ENCODE peak calls at places on chromosome 15, in five cellular contexts. K is lower lobe of right lung, H is cardiac muscle cell, T is AG04450, N is dorsolateral prefrontal cortex. O is an unnamed sample.

GRCh38 chr15:95594496-95594895 is 736.0 kb upstream of the NR2F2 start:
- DNase-seq in K (no peak), N (no peak), T (no peak), H (no peak), O (no peak)

GRCh38 chr15:62428851-62429250 is 263.8 kb upstream of the C2CD4B start:
- DNase-seq in H (no peak), N (no peak), K (no peak), T (no peak), O (no peak)

GRCh38 chr15:64017082-64017588 is 29.1 kb downstream of the DAPK2 start:
- DNase-seq in K (no peak), N (no peak), H (no peak), T (no peak), O (no peak)

GRCh38 chr15:39177561-39177960 is 403.3 kb upstream of the THBS1 start:
- DNase-seq in T (no peak), H (no peak), K (no peak), N (no peak), O (no peak)

GRCh38 chr15:74610302-74610951 is 5.2 kb upstream of the CLK3 start:
- DNase-seq in K (no peak), N (no peak), T (no peak), H (peak; percentile 16), O (no peak)

GRCh38 chr15:52180196-52180835 is 10.9 kb downstream of the GNB5 start:
- DNase-seq in K (peak; percentile 54), N (no peak), H (no peak), T (no peak), O (no peak)

GRCh38 chr15:67103869-67104268 is 38.5 kb downstream of the SMAD3 start:
- DNase-seq in H (no peak), N (no peak), K (no peak), T (no peak), O (no peak)

GRCh38 chr15:70494861-70495571 is 268.3 kb downstream of the UACA start:
- DNase-seq in H (peak; percentile 91), N (no peak), K (no peak), T (peak; percentile 82), O (peak; percentile 74)

GRCh38 chr15:78437107-78437761 is 782 bp upstream of the IREB2 start:
- DNase-seq in H (no peak), T (no peak), K (no peak), N (no peak), O (no peak)

GRCh38 chr15:61549727-61550126 is 320.6 kb upstream of the RORA start:
- DNase-seq in N (no peak), T (no peak), K (no peak), H (no peak), O (no peak)

GRCh38 chr15:62883938-62884479 is 158.5 kb upstream of the TPM1 start:
- DNase-seq in N (no peak), T (peak; percentile 73), K (no peak), H (no peak), O (no peak)

GRCh38 chr15:29533667-29534066 is 264.0 kb upstream of the NSMCE3 start:
- DNase-seq in N (no peak), H (peak; percentile 30), T (no peak), K (no peak), O (no peak)

GRCh38 chr15:79535536-79535935 is 103.4 kb downstream of the MINAR1 start:
- DNase-seq in H (no peak), K (no peak), N (no peak), T (no peak), O (no peak)

GRCh38 chr15:91782221-91782620 is 71.3 kb upstream of the SLCO3A1 start:
- DNase-seq in K (no peak), N (no peak), T (no peak), H (no peak), O (no peak)

DNA sequence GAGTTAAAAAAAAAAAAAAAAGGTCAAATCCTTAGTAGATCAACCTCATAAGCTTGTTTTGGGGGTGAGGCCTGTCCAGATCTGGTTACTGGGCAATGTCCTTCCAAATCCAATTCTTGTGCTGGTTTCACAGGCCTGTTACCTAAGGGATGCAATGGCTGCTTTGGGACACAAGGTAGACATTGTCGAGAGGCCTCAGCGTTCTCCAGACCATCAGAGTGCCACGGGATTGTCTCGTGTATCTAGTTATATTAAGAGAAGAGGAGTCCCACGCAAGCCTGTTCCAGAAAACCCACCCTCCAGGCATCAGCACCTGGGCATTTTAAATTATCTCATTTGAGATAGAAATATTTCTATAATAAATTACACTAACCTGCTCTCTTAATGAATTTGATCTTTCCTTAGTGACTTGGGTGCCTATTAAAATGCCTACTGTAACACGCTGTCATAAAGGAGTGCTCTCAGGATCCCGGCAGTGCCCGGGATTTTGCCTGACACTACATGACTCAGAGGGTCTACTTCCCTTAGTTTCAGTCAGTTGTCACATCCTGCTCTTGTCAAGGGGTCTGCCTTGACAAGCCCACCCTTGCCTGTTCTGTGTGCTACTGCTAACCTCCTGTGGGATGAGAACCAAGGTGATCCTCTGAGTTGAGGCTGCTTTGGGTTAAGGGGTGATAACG is 116.0 kb downstream of the LIPC start:
- DNase-seq in N (no peak), T (no peak), K (no peak), H (no peak), O (no peak)
- TF ChIP-seq CTCF in N (no peak), T (no peak), K (no peak), H (no peak), O (no peak)

DNA sequence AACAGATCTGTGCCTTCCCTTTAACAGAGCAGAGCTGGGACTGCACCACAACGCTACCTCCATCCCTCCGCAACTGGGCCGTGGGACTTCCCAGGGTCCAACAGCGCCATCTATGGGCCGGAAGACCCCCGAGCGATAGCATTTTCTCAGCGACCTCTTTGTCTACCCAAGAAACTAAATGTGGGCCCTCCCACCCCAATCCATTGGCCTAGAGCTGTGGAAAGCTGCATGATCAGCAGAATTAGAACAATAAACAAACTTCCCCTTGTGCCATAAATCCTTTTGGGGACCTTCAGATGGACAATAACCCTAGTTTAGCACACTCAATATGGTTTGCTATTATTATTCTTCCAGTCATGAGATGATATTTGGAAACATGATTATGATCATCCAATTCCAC is 74.8 kb upstream of the NTRK3 start:
- DNase-seq in K (peak; percentile 52), N (no peak), T (no peak), H (peak; percentile 31), O (no peak)
- TF ChIP-seq CTCF in K (peak; percentile 41), N (peak; percentile 36), T (peak; percentile 44), H (peak; percentile 52), O (peak; percentile 60)

DNA sequence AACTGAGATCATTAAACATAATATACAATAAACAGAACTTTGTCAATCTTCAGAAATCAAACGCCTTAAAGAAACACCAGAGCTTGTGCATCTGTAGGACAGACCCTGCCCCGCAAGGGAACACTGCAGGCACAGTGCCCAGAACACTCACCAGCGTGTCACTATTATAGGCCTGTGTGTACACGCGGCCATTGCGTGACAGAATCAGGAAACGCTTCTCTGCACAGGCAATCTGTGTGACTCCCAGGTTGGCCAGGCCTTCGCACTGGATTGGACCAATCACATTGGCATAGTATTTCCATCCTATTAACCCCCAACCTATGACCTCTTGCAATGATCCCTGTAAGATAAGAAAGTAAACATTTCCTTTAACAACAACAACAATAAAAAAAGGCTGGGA is 52.9 kb downstream of the HERC2 start:
- DNase-seq in N (no peak), H (no peak), T (no peak), K (no peak), O (no peak)
- TF ChIP-seq CTCF in N (no peak), H (no peak), T (no peak), K (no peak), O (no peak)

GRCh38 chr15:68629519-68630204 is 50.9 kb downstream of the CORO2B start:
- DNase-seq in T (no peak), H (no peak), K (no peak), N (no peak), O (no peak)

GRCh38 chr15:68632101-68632500 is 53.3 kb downstream of the CORO2B start:
- DNase-seq in H (no peak), K (no peak), N (no peak), T (no peak), O (no peak)

GRCh38 chr15:68630205-68630555 is 51.4 kb downstream of the CORO2B start:
- DNase-seq in T (no peak), K (no peak), H (no peak), N (no peak), O (no peak)

GRCh38 chr15:68631621-68632051 is 52.8 kb downstream of the CORO2B start:
- DNase-seq in K (no peak), T (no peak), H (no peak), N (no peak), O (no peak)

GRCh38 chr15:68630836-68631235 is 52.0 kb downstream of the CORO2B start:
- DNase-seq in H (no peak), T (no peak), K (no peak), N (no peak), O (no peak)
- TF ChIP-seq CTCF in H (peak; percentile 17), T (peak; percentile 30), K (no peak), N (no peak), O (no peak)

GRCh38 chr15:100849021-100849831 is 30.4 kb upstream of the ALDH1A3 start:
- DNase-seq in H (peak; percentile 44), K (peak; percentile 62), T (no peak), N (peak; percentile 36), O (no peak)
- TF ChIP-seq CTCF in H (peak; percentile 32), K (no peak), T (no peak), N (peak; percentile 55), O (peak; percentile 29)